ENCODE peak calls at places on chromosomes 1 and 21, in seven cellular contexts. One of them, this sample, is unnamed.

GRCh38 chr1:112011231-112011630 is 21.8 kb upstream of the KCND3 start:
- DNase-seq in naive thymus-derived CD8-positive, alpha-beta T cell: no peak
- DNase-seq in HTR-8/SVneo: no peak
- DNase-seq in cardiac fibroblast: peak; percentile 2
- DNase-seq in T-cell: no peak
- DNase-seq in OCI-M1: peak; percentile 9
- DNase-seq in AG09309: peak; percentile 28
- DNase-seq in this sample: no peak

GRCh38 chr1:52706941-52707926 is 9.1 kb upstream of the COA7 start:
- DNase-seq in naive thymus-derived CD8-positive, alpha-beta T cell: no peak
- DNase-seq in HTR-8/SVneo: no peak
- DNase-seq in cardiac fibroblast: no peak
- DNase-seq in T-cell: no peak
- DNase-seq in OCI-M1: no peak
- DNase-seq in AG09309: no peak
- DNase-seq in this sample: no peak

GRCh38 chr1:237287876-237288517 is 246.0 kb downstream of the RYR2 start:
- DNase-seq in naive thymus-derived CD8-positive, alpha-beta T cell: no peak
- DNase-seq in HTR-8/SVneo: no peak
- DNase-seq in cardiac fibroblast: no peak
- DNase-seq in T-cell: no peak
- DNase-seq in OCI-M1: no peak
- DNase-seq in AG09309: no peak
- DNase-seq in this sample: no peak

GRCh38 chr1:200228081-200228480 is 181.8 kb downstream of the ZNF281 start:
- DNase-seq in naive thymus-derived CD8-positive, alpha-beta T cell: no peak
- DNase-seq in HTR-8/SVneo: no peak
- DNase-seq in cardiac fibroblast: no peak
- DNase-seq in T-cell: no peak
- DNase-seq in OCI-M1: no peak
- DNase-seq in AG09309: no peak
- DNase-seq in this sample: no peak

GRCh38 chr1:50985094-50985493 is 15.0 kb downstream of the CDKN2C start:
- DNase-seq in naive thymus-derived CD8-positive, alpha-beta T cell: no peak
- DNase-seq in HTR-8/SVneo: no peak
- DNase-seq in cardiac fibroblast: no peak
- DNase-seq in T-cell: no peak
- DNase-seq in OCI-M1: no peak
- DNase-seq in AG09309: no peak
- DNase-seq in this sample: no peak

GRCh38 chr1:99659755-99660210 is 13.9 kb downstream of the PALMD start:
- DNase-seq in naive thymus-derived CD8-positive, alpha-beta T cell: no peak
- DNase-seq in HTR-8/SVneo: no peak
- DNase-seq in cardiac fibroblast: peak; percentile 54
- DNase-seq in T-cell: no peak
- DNase-seq in OCI-M1: peak; percentile 14
- DNase-seq in AG09309: peak; percentile 31
- DNase-seq in this sample: no peak

GRCh38 chr1:227996187-227996950 is 10.4 kb upstream of the WNT3A start:
- DNase-seq in naive thymus-derived CD8-positive, alpha-beta T cell: no peak
- DNase-seq in HTR-8/SVneo: no peak
- DNase-seq in cardiac fibroblast: no peak
- DNase-seq in T-cell: no peak
- DNase-seq in OCI-M1: no peak
- DNase-seq in AG09309: no peak
- DNase-seq in this sample: no peak

GRCh38 chr1:11126544-11126943 is 26.9 kb upstream of the EXOSC10 start:
- DNase-seq in naive thymus-derived CD8-positive, alpha-beta T cell: no peak
- DNase-seq in HTR-8/SVneo: no peak
- DNase-seq in cardiac fibroblast: no peak
- DNase-seq in T-cell: no peak
- DNase-seq in OCI-M1: no peak
- DNase-seq in AG09309: no peak
- DNase-seq in this sample: no peak

GRCh38 chr1:246142320-246142893 is 364.7 kb downstream of the SMYD3 start:
- DNase-seq in naive thymus-derived CD8-positive, alpha-beta T cell: no peak
- DNase-seq in HTR-8/SVneo: peak; percentile 59
- DNase-seq in cardiac fibroblast: peak; percentile 92
- DNase-seq in T-cell: no peak
- DNase-seq in OCI-M1: no peak
- DNase-seq in AG09309: peak; percentile 77
- DNase-seq in this sample: no peak

GRCh38 chr1:64915381-64916274 is 50.7 kb downstream of the JAK1 start:
- DNase-seq in naive thymus-derived CD8-positive, alpha-beta T cell: no peak
- DNase-seq in HTR-8/SVneo: peak; percentile 22
- DNase-seq in cardiac fibroblast: peak; percentile 71
- DNase-seq in T-cell: no peak
- DNase-seq in OCI-M1: no peak
- DNase-seq in AG09309: no peak
- DNase-seq in this sample: no peak

GRCh38 chr1:207891148-207891547 is 19.8 kb downstream of the CD34 start:
- DNase-seq in naive thymus-derived CD8-positive, alpha-beta T cell: no peak
- DNase-seq in HTR-8/SVneo: no peak
- DNase-seq in cardiac fibroblast: no peak
- DNase-seq in T-cell: no peak
- DNase-seq in OCI-M1: no peak
- DNase-seq in AG09309: no peak
- DNase-seq in this sample: no peak

GRCh38 chr1:30704271-30704670 is 19.1 kb downstream of the MATN1 start:
- DNase-seq in naive thymus-derived CD8-positive, alpha-beta T cell: no peak
- DNase-seq in HTR-8/SVneo: no peak
- DNase-seq in cardiac fibroblast: peak; percentile 29
- DNase-seq in T-cell: no peak
- DNase-seq in OCI-M1: no peak
- DNase-seq in AG09309: no peak
- DNase-seq in this sample: no peak

GRCh38 chr1:215146252-215146975 is 63.9 kb downstream of the KCNK2 start:
- DNase-seq in naive thymus-derived CD8-positive, alpha-beta T cell: no peak
- DNase-seq in HTR-8/SVneo: peak; percentile 12
- DNase-seq in cardiac fibroblast: peak; percentile 61
- DNase-seq in T-cell: no peak
- DNase-seq in OCI-M1: peak; percentile 70
- DNase-seq in AG09309: no peak
- DNase-seq in this sample: no peak

GRCh38 chr1:91054780-91055481 is 33.1 kb upstream of the ZNF644 start:
- DNase-seq in naive thymus-derived CD8-positive, alpha-beta T cell: no peak
- DNase-seq in HTR-8/SVneo: no peak
- DNase-seq in cardiac fibroblast: no peak
- DNase-seq in T-cell: no peak
- DNase-seq in OCI-M1: peak; percentile 30
- DNase-seq in AG09309: no peak
- DNase-seq in this sample: no peak

GRCh38 chr21:36859744-36860501 is 106.5 kb downstream of the HLCS start:
- DNase-seq in naive thymus-derived CD8-positive, alpha-beta T cell: no peak
- DNase-seq in HTR-8/SVneo: peak; percentile 78
- DNase-seq in cardiac fibroblast: peak; percentile 62
- DNase-seq in T-cell: peak; percentile 11
- DNase-seq in OCI-M1: peak; percentile 98
- DNase-seq in AG09309: no peak
- DNase-seq in this sample: no peak

GRCh38 chr1:5430911-5431310 is 561.3 kb downstream of the NPHP4 start:
- DNase-seq in naive thymus-derived CD8-positive, alpha-beta T cell: no peak
- DNase-seq in HTR-8/SVneo: no peak
- DNase-seq in cardiac fibroblast: no peak
- DNase-seq in T-cell: no peak
- DNase-seq in OCI-M1: no peak
- DNase-seq in AG09309: no peak
- DNase-seq in this sample: no peak

GRCh38 chr21:44795342-44795741 is 6.3 kb downstream of the UBE2G2 start:
- DNase-seq in naive thymus-derived CD8-positive, alpha-beta T cell: no peak
- DNase-seq in HTR-8/SVneo: no peak
- DNase-seq in cardiac fibroblast: no peak
- DNase-seq in T-cell: no peak
- DNase-seq in OCI-M1: no peak
- DNase-seq in AG09309: no peak
- DNase-seq in this sample: no peak

GRCh38 chr1:12166834-12167492 is at the start of gene TNFRSF1B:
- DNase-seq in naive thymus-derived CD8-positive, alpha-beta T cell: peak; percentile 30
- DNase-seq in HTR-8/SVneo: no peak
- DNase-seq in cardiac fibroblast: peak; percentile 65
- DNase-seq in T-cell: peak; percentile 40
- DNase-seq in OCI-M1: peak; percentile 90
- DNase-seq in AG09309: no peak
- DNase-seq in this sample: peak; percentile 51

GRCh38 chr1:76541618-76542017 is 325.7 kb upstream of the ST6GALNAC5 start:
- DNase-seq in naive thymus-derived CD8-positive, alpha-beta T cell: no peak
- DNase-seq in HTR-8/SVneo: no peak
- DNase-seq in cardiac fibroblast: no peak
- DNase-seq in T-cell: no peak
- DNase-seq in OCI-M1: no peak
- DNase-seq in AG09309: no peak
- DNase-seq in this sample: no peak

GRCh38 chr1:30900931-30901560 is 7.5 kb downstream of the SDC3 start:
- DNase-seq in naive thymus-derived CD8-positive, alpha-beta T cell: no peak
- DNase-seq in HTR-8/SVneo: no peak
- DNase-seq in cardiac fibroblast: no peak
- DNase-seq in T-cell: no peak
- DNase-seq in OCI-M1: no peak
- DNase-seq in AG09309: no peak
- DNase-seq in this sample: no peak

GRCh38 chr1:154429118-154429517 is 24.0 kb downstream of the IL6R start:
- DNase-seq in naive thymus-derived CD8-positive, alpha-beta T cell: no peak
- DNase-seq in HTR-8/SVneo: no peak
- DNase-seq in cardiac fibroblast: no peak
- DNase-seq in T-cell: no peak
- DNase-seq in OCI-M1: no peak
- DNase-seq in AG09309: no peak
- DNase-seq in this sample: no peak

GRCh38 chr1:31181515-31182343 is 58.0 kb downstream of the NKAIN1 start:
- DNase-seq in naive thymus-derived CD8-positive, alpha-beta T cell: no peak
- DNase-seq in HTR-8/SVneo: no peak
- DNase-seq in cardiac fibroblast: peak; percentile 58
- DNase-seq in T-cell: peak; percentile 5
- DNase-seq in OCI-M1: peak; percentile 78
- DNase-seq in AG09309: no peak
- DNase-seq in this sample: peak; percentile 2

GRCh38 chr1:174222166-174222949 is 63.0 kb downstream of the RABGAP1L start:
- DNase-seq in naive thymus-derived CD8-positive, alpha-beta T cell: no peak
- DNase-seq in HTR-8/SVneo: no peak
- DNase-seq in cardiac fibroblast: peak; percentile 71
- DNase-seq in T-cell: no peak
- DNase-seq in OCI-M1: no peak
- DNase-seq in AG09309: peak; percentile 63
- DNase-seq in this sample: no peak

GRCh38 chr1:151968791-151969399 is 24.8 kb downstream of the S100A10 start:
- DNase-seq in naive thymus-derived CD8-positive, alpha-beta T cell: no peak
- DNase-seq in HTR-8/SVneo: no peak
- DNase-seq in cardiac fibroblast: no peak
- DNase-seq in T-cell: no peak
- DNase-seq in OCI-M1: no peak
- DNase-seq in AG09309: no peak
- DNase-seq in this sample: no peak

GRCh38 chr1:87794788-87795614 is 466.3 kb downstream of the LMO4 start:
- DNase-seq in naive thymus-derived CD8-positive, alpha-beta T cell: no peak
- DNase-seq in HTR-8/SVneo: peak; percentile 54
- DNase-seq in cardiac fibroblast: peak; percentile 53
- DNase-seq in T-cell: no peak
- DNase-seq in OCI-M1: no peak
- DNase-seq in AG09309: no peak
- DNase-seq in this sample: no peak

GRCh38 chr1:205270764-205271163 is 43.0 kb downstream of the TMCC2 start:
- DNase-seq in naive thymus-derived CD8-positive, alpha-beta T cell: no peak
- DNase-seq in HTR-8/SVneo: no peak
- DNase-seq in cardiac fibroblast: no peak
- DNase-seq in T-cell: no peak
- DNase-seq in OCI-M1: no peak
- DNase-seq in AG09309: no peak
- DNase-seq in this sample: no peak

GRCh38 chr1:198605880-198606458 is 32.9 kb upstream of the PTPRC start:
- DNase-seq in naive thymus-derived CD8-positive, alpha-beta T cell: no peak
- DNase-seq in HTR-8/SVneo: peak; percentile 8
- DNase-seq in cardiac fibroblast: no peak
- DNase-seq in T-cell: no peak
- DNase-seq in OCI-M1: peak; percentile 64
- DNase-seq in AG09309: peak; percentile 42
- DNase-seq in this sample: no peak

GRCh38 chr1:8818325-8818775 is 910 bp upstream of the RERE start:
- DNase-seq in naive thymus-derived CD8-positive, alpha-beta T cell: no peak
- DNase-seq in HTR-8/SVneo: no peak
- DNase-seq in cardiac fibroblast: peak; percentile 76
- DNase-seq in T-cell: no peak
- DNase-seq in OCI-M1: peak; percentile 59
- DNase-seq in AG09309: peak; percentile 27
- DNase-seq in this sample: no peak

GRCh38 chr1:101820080-101820479 is 176.6 kb downstream of the OLFM3 start:
- DNase-seq in naive thymus-derived CD8-positive, alpha-beta T cell: no peak
- DNase-seq in HTR-8/SVneo: no peak
- DNase-seq in cardiac fibroblast: peak; percentile 21
- DNase-seq in T-cell: no peak
- DNase-seq in OCI-M1: peak; percentile 73
- DNase-seq in AG09309: no peak
- DNase-seq in this sample: no peak

GRCh38 chr1:160558679-160559078 is 20.6 kb downstream of the CD84 start:
- DNase-seq in naive thymus-derived CD8-positive, alpha-beta T cell: no peak
- DNase-seq in HTR-8/SVneo: no peak
- DNase-seq in cardiac fibroblast: no peak
- DNase-seq in T-cell: no peak
- DNase-seq in OCI-M1: peak; percentile 84
- DNase-seq in AG09309: no peak
- DNase-seq in this sample: no peak

GRCh38 chr1:179145521-179145920 is 63.7 kb downstream of the TOR3A start:
- DNase-seq in naive thymus-derived CD8-positive, alpha-beta T cell: no peak
- DNase-seq in HTR-8/SVneo: no peak
- DNase-seq in cardiac fibroblast: no peak
- DNase-seq in T-cell: no peak
- DNase-seq in OCI-M1: no peak
- DNase-seq in AG09309: no peak
- DNase-seq in this sample: no peak

GRCh38 chr1:59971464-59971911 is 44.9 kb upstream of the CYP2J2 start:
- DNase-seq in naive thymus-derived CD8-positive, alpha-beta T cell: no peak
- DNase-seq in HTR-8/SVneo: peak; percentile 59
- DNase-seq in cardiac fibroblast: peak; percentile 67
- DNase-seq in T-cell: peak; percentile 7
- DNase-seq in OCI-M1: peak; percentile 73
- DNase-seq in AG09309: no peak
- DNase-seq in this sample: peak; percentile 14

GRCh38 chr1:226778657-226779058 is 39.6 kb upstream of the ITPKB start:
- DNase-seq in naive thymus-derived CD8-positive, alpha-beta T cell: no peak
- DNase-seq in HTR-8/SVneo: peak; percentile 94
- DNase-seq in cardiac fibroblast: peak; percentile 94
- DNase-seq in T-cell: no peak
- DNase-seq in OCI-M1: no peak
- DNase-seq in AG09309: peak; percentile 96
- DNase-seq in this sample: no peak

GRCh38 chr1:202684716-202685115 is 25.5 kb downstream of the SYT2 start:
- DNase-seq in naive thymus-derived CD8-positive, alpha-beta T cell: no peak
- DNase-seq in HTR-8/SVneo: no peak
- DNase-seq in cardiac fibroblast: no peak
- DNase-seq in T-cell: no peak
- DNase-seq in OCI-M1: no peak
- DNase-seq in AG09309: no peak
- DNase-seq in this sample: no peak

GRCh38 chr1:54277451-54278355 is 77.7 kb downstream of the MRPL37 start:
- DNase-seq in naive thymus-derived CD8-positive, alpha-beta T cell: no peak
- DNase-seq in HTR-8/SVneo: no peak
- DNase-seq in cardiac fibroblast: no peak
- DNase-seq in T-cell: no peak
- DNase-seq in OCI-M1: peak; percentile 41
- DNase-seq in AG09309: no peak
- DNase-seq in this sample: no peak

GRCh38 chr1:50720457-50721053 is 239.5 kb downstream of the FAF1 start:
- DNase-seq in naive thymus-derived CD8-positive, alpha-beta T cell: no peak
- DNase-seq in HTR-8/SVneo: no peak
- DNase-seq in cardiac fibroblast: peak; percentile 3
- DNase-seq in T-cell: no peak
- DNase-seq in OCI-M1: peak; percentile 45
- DNase-seq in AG09309: no peak
- DNase-seq in this sample: no peak

GRCh38 chr1:151165281-151165737 is 393 bp downstream of the LYSMD1 start:
- DNase-seq in naive thymus-derived CD8-positive, alpha-beta T cell: no peak
- DNase-seq in HTR-8/SVneo: peak; percentile 51
- DNase-seq in cardiac fibroblast: peak; percentile 75
- DNase-seq in T-cell: no peak
- DNase-seq in OCI-M1: no peak
- DNase-seq in AG09309: no peak
- DNase-seq in this sample: no peak

GRCh38 chr1:27522860-27523665 is 33.1 kb upstream of the WASF2 start:
- DNase-seq in naive thymus-derived CD8-positive, alpha-beta T cell: peak; percentile 44
- DNase-seq in HTR-8/SVneo: no peak
- DNase-seq in cardiac fibroblast: peak; percentile 59
- DNase-seq in T-cell: peak; percentile 48
- DNase-seq in OCI-M1: no peak
- DNase-seq in AG09309: no peak
- DNase-seq in this sample: peak; percentile 64